ENCODE peak calls at places on chromosomes 11 and 22, in five cellular contexts. E is posterior cingulate gyrus, A is GM04504, S is T-helper 1 cell, P is HFFc6. I is an unnamed sample.

GRCh38 chr22:19038728-19039447 is 83.3 kb downstream of the DGCR2 start:
- DNase-seq in E (peak), A (no peak), S (no peak), P (no peak), I (no peak)

GRCh38 chr11:2207773-2208621 is 36.4 kb upstream of the TH start:
- DNase-seq in E (no peak), A (no peak), S (no peak), P (no peak), I (no peak)

GRCh38 chr11:32931605-32932004 is 39.0 kb downstream of the QSER1 start:
- DNase-seq in E (no peak), A (no peak), S (no peak), P (no peak), I (no peak)

GRCh38 chr11:129331217-129331616 is 44.4 kb upstream of the BARX2 start:
- DNase-seq in E (no peak), A (no peak), S (no peak), P (no peak), I (no peak)

GRCh38 chr22:38267086-38267485 is 5.7 kb downstream of the TMEM184B start:
- DNase-seq in E (no peak), A (no peak), S (peak), P (no peak), I (no peak)

GRCh38 chr22:45308624-45309421 is 911 bp upstream of the FAM118A start:
- DNase-seq in E (no peak), A (no peak), S (no peak), P (no peak), I (peak)

GRCh38 chr22:36369922-36370781 is 17.6 kb downstream of the MYH9 start:
- DNase-seq in E (no peak), A (no peak), S (no peak), P (peak), I (no peak)

GRCh38 chr11:36450391-36450714 is 59.7 kb downstream of the TRAF6 start:
- DNase-seq in E (no peak), A (no peak), S (no peak), P (no peak), I (no peak)

GRCh38 chr22:31676700-31677099 is 14.7 kb upstream of the PISD start:
- DNase-seq in E (peak), A (peak), S (peak), P (peak), I (peak)

GRCh38 chr22:33699176-33699575 is 221.1 kb downstream of the LARGE1 start:
- DNase-seq in E (no peak), A (peak), S (no peak), P (no peak), I (no peak)

GRCh38 chr22:38203090-38203810 is 1.5 kb downstream of the MAFF start:
- DNase-seq in E (no peak), A (no peak), S (no peak), P (no peak), I (no peak)

GRCh38 chr11:10606536-10607208 is 38.2 kb upstream of the LYVE1 start:
- DNase-seq in E (no peak), A (no peak), S (no peak), P (peak), I (no peak)

GRCh38 chr11:12276356-12276755 is 101.0 kb upstream of the PARVA start:
- DNase-seq in E (no peak), A (no peak), S (no peak), P (no peak), I (no peak)

GRCh38 chr11:122459064-122459463 is 196.5 kb upstream of the UBASH3B start:
- DNase-seq in E (no peak), A (no peak), S (no peak), P (no peak), I (no peak)

GRCh38 chr22:37275134-37275533 is 7.2 kb upstream of the CYTH4 start:
- DNase-seq in E (no peak), A (no peak), S (no peak), P (no peak), I (no peak)

GRCh38 chr11:11703885-11704284 is 82.1 kb upstream of the GALNT18 start:
- DNase-seq in E (no peak), A (no peak), S (no peak), P (no peak), I (no peak)

GRCh38 chr11:15216678-15217077 is 102.0 kb downstream of the INSC start:
- DNase-seq in E (no peak), A (no peak), S (no peak), P (no peak), I (no peak)

GRCh38 chr11:66856496-66857233 is at the start of gene LRFN4:
- DNase-seq in E (peak), A (no peak), S (peak), P (no peak), I (no peak)

GRCh38 chr11:44936527-44936926 is 14.2 kb downstream of the TP53I11 start:
- DNase-seq in E (peak), A (peak), S (peak), P (peak), I (peak)

GRCh38 chr22:45473626-45474237 is 29.0 kb upstream of the FBLN1 start:
- DNase-seq in E (no peak), A (no peak), S (no peak), P (no peak), I (no peak)

GRCh38 chr22:19679476-19680099 is 34.7 kb upstream of the SEPTIN5 start:
- DNase-seq in E (no peak), A (no peak), S (peak), P (no peak), I (no peak)

GRCh38 chr11:28259177-28259843 is 151.1 kb downstream of the METTL15 start:
- DNase-seq in E (no peak), A (no peak), S (no peak), P (no peak), I (no peak)

GRCh38 chr11:30855383-30856006 is 269.3 kb upstream of the MPPED2 start:
- DNase-seq in E (no peak), A (no peak), S (no peak), P (no peak), I (no peak)

GRCh38 chr11:74634537-74634936 is 42.2 kb downstream of the POLD3 start:
- DNase-seq in E (no peak), A (no peak), S (no peak), P (peak), I (peak)

GRCh38 chr22:37715760-37716159 is 18.9 kb downstream of the TRIOBP start:
- DNase-seq in E (no peak), A (no peak), S (no peak), P (no peak), I (no peak)

GRCh38 chr22:48414662-48415061 is 1413.0 kb downstream of the BRD1 start:
- DNase-seq in E (no peak), A (no peak), S (no peak), P (no peak), I (no peak)

GRCh38 chr11:83573097-83573496 is 286.9 kb upstream of the CCDC90B start:
- DNase-seq in E (no peak), A (no peak), S (no peak), P (peak), I (no peak)

GRCh38 chr11:120079750-120080610 is 57.9 kb downstream of the TRIM29 start:
- DNase-seq in E (no peak), A (no peak), S (no peak), P (peak), I (peak)